ENCODE peak calls at places on chromosomes 16 and 17, in five cellular contexts. One of them, this sample, is unnamed.

GRCh38 chr16:47136101-47136820 is 7.5 kb downstream of the NETO2 start:
- ATAC-seq in heart left ventricle: no peak
- ATAC-seq in psoas muscle: no peak
- ATAC-seq in K562: no peak
- ATAC-seq in heart right ventricle: peak; percentile 52
- ATAC-seq in this sample: no peak

GRCh38 chr16:77585379-77585778 is 136.9 kb upstream of the NUDT7 start:
- ATAC-seq in heart right ventricle: peak; percentile 22
- ATAC-seq in K562: no peak
- ATAC-seq in psoas muscle: no peak
- ATAC-seq in heart left ventricle: no peak
- ATAC-seq in this sample: peak; percentile 39

GRCh38 chr16:85258166-85258565 is 145.9 kb upstream of the CIBAR2 start:
- ATAC-seq in heart right ventricle: no peak
- ATAC-seq in psoas muscle: no peak
- ATAC-seq in heart left ventricle: no peak
- ATAC-seq in K562: no peak
- ATAC-seq in this sample: no peak

GRCh38 chr17:41133880-41134735 is 6.2 kb downstream of the KRTAP4-6 start:
- ATAC-seq in heart right ventricle: no peak
- ATAC-seq in heart left ventricle: no peak
- ATAC-seq in psoas muscle: no peak
- ATAC-seq in K562: no peak
- ATAC-seq in this sample: no peak

GRCh38 chr17:69539274-69539673 is 124.8 kb downstream of the MAP2K6 start:
- ATAC-seq in psoas muscle: no peak
- ATAC-seq in K562: no peak
- ATAC-seq in heart left ventricle: no peak
- ATAC-seq in heart right ventricle: no peak
- ATAC-seq in this sample: no peak

GRCh38 chr16:66617010-66617434 is 12.5 kb downstream of the CMTM3 start:
- ATAC-seq in psoas muscle: no peak
- ATAC-seq in K562: no peak
- ATAC-seq in heart right ventricle: no peak
- ATAC-seq in heart left ventricle: no peak
- ATAC-seq in this sample: no peak

GRCh38 chr16:79351927-79352326 is 248.6 kb downstream of the MAF start:
- ATAC-seq in heart right ventricle: no peak
- ATAC-seq in heart left ventricle: no peak
- ATAC-seq in psoas muscle: peak; percentile 56
- ATAC-seq in K562: no peak
- ATAC-seq in this sample: no peak

GRCh38 chr16:81545470-81546175 is 101.0 kb downstream of the CMIP start:
- ATAC-seq in heart right ventricle: no peak
- ATAC-seq in psoas muscle: no peak
- ATAC-seq in K562: no peak
- ATAC-seq in heart left ventricle: no peak
- ATAC-seq in this sample: no peak

GRCh38 chr17:78709688-78710290 is 72.3 kb downstream of the CYTH1 start:
- ATAC-seq in K562: no peak
- ATAC-seq in heart left ventricle: no peak
- ATAC-seq in heart right ventricle: no peak
- ATAC-seq in psoas muscle: no peak
- ATAC-seq in this sample: no peak

GRCh38 chr17:74641224-74641948 is 17.8 kb upstream of the CD300E start:
- ATAC-seq in heart right ventricle: no peak
- ATAC-seq in heart left ventricle: no peak
- ATAC-seq in K562: no peak
- ATAC-seq in psoas muscle: no peak
- ATAC-seq in this sample: no peak

GRCh38 chr17:35740997-35741931 is 9.8 kb downstream of the RASL10B start:
- ATAC-seq in K562: peak; percentile 75
- ATAC-seq in psoas muscle: peak; percentile 60
- ATAC-seq in heart right ventricle: peak; percentile 43
- ATAC-seq in heart left ventricle: no peak
- ATAC-seq in this sample: peak; percentile 35

GRCh38 chr16:48632137-48632774 is 22.3 kb upstream of the N4BP1 start:
- ATAC-seq in heart right ventricle: no peak
- ATAC-seq in K562: no peak
- ATAC-seq in heart left ventricle: no peak
- ATAC-seq in psoas muscle: no peak
- ATAC-seq in this sample: no peak

GRCh38 chr16:51538707-51539604 is 387.9 kb upstream of the SALL1 start:
- ATAC-seq in heart left ventricle: no peak
- ATAC-seq in K562: no peak
- ATAC-seq in heart right ventricle: no peak
- ATAC-seq in psoas muscle: no peak
- ATAC-seq in this sample: no peak

GRCh38 chr17:82582208-82582607 is 62.7 kb downstream of the FOXK2 start:
- ATAC-seq in psoas muscle: no peak
- ATAC-seq in heart left ventricle: peak; percentile 28
- ATAC-seq in heart right ventricle: no peak
- ATAC-seq in K562: no peak
- ATAC-seq in this sample: no peak

GRCh38 chr16:29806096-29806579 is at the start of gene MAZ:
- ATAC-seq in psoas muscle: peak; percentile 16
- ATAC-seq in heart right ventricle: peak; percentile 2
- ATAC-seq in K562: no peak
- ATAC-seq in heart left ventricle: no peak
- ATAC-seq in this sample: peak; percentile 8

GRCh38 chr17:64398330-64398729 is 7.7 kb upstream of the PECAM1 start:
- ATAC-seq in heart right ventricle: no peak
- ATAC-seq in K562: no peak
- ATAC-seq in heart left ventricle: no peak
- ATAC-seq in psoas muscle: no peak
- ATAC-seq in this sample: no peak

GRCh38 chr17:48052956-48053757 is 5.0 kb downstream of the NFE2L1 start:
- ATAC-seq in K562: no peak
- ATAC-seq in psoas muscle: peak; percentile 60
- ATAC-seq in heart left ventricle: peak; percentile 67
- ATAC-seq in heart right ventricle: peak; percentile 22
- ATAC-seq in this sample: peak; percentile 25

GRCh38 chr16:69858196-69859104 is 92.7 kb upstream of the CLEC18A start:
- ATAC-seq in psoas muscle: no peak
- ATAC-seq in heart left ventricle: no peak
- ATAC-seq in K562: no peak
- ATAC-seq in heart right ventricle: no peak
- ATAC-seq in this sample: no peak

GRCh38 chr16:25176136-25176535 is 40.6 kb upstream of the AQP8 start:
- ATAC-seq in psoas muscle: no peak
- ATAC-seq in heart left ventricle: no peak
- ATAC-seq in heart right ventricle: no peak
- ATAC-seq in K562: no peak
- ATAC-seq in this sample: no peak

GRCh38 chr16:87496101-87496801 is 3.4 kb upstream of the ZCCHC14 start:
- ATAC-seq in heart right ventricle: no peak
- ATAC-seq in K562: no peak
- ATAC-seq in psoas muscle: no peak
- ATAC-seq in heart left ventricle: no peak
- ATAC-seq in this sample: no peak

GRCh38 chr17:27878776-27879562 is 14.2 kb downstream of the LYRM9 start:
- ATAC-seq in K562: no peak
- ATAC-seq in heart right ventricle: no peak
- ATAC-seq in psoas muscle: no peak
- ATAC-seq in heart left ventricle: no peak
- ATAC-seq in this sample: no peak

GRCh38 chr17:81192386-81193050 is 26.5 kb upstream of the AATK start:
- ATAC-seq in K562: no peak
- ATAC-seq in psoas muscle: no peak
- ATAC-seq in heart left ventricle: no peak
- ATAC-seq in heart right ventricle: no peak
- ATAC-seq in this sample: no peak

GRCh38 chr17:49223517-49224197 is 6.9 kb downstream of the PHOSPHO1 start:
- ATAC-seq in psoas muscle: no peak
- ATAC-seq in heart left ventricle: peak; percentile 50
- ATAC-seq in K562: peak; percentile 78
- ATAC-seq in heart right ventricle: peak; percentile 29
- ATAC-seq in this sample: peak; percentile 47

GRCh38 chr16:14378131-14378551 is 251.9 kb downstream of the PARN start:
- ATAC-seq in heart right ventricle: no peak
- ATAC-seq in K562: peak; percentile 95
- ATAC-seq in heart left ventricle: no peak
- ATAC-seq in psoas muscle: peak; percentile 85
- ATAC-seq in this sample: no peak

GRCh38 chr16:21727344-21727743 is 63.6 kb downstream of the OTOA start:
- ATAC-seq in K562: no peak
- ATAC-seq in heart right ventricle: no peak
- ATAC-seq in psoas muscle: no peak
- ATAC-seq in heart left ventricle: no peak
- ATAC-seq in this sample: no peak

GRCh38 chr16:64964126-64964540 is 157.7 kb downstream of the CDH11 start:
- ATAC-seq in psoas muscle: no peak
- ATAC-seq in K562: no peak
- ATAC-seq in heart right ventricle: no peak
- ATAC-seq in heart left ventricle: no peak
- ATAC-seq in this sample: no peak

GRCh38 chr17:8256291-8256690 is 7.2 kb downstream of the PFAS start:
- ATAC-seq in K562: no peak
- ATAC-seq in heart left ventricle: no peak
- ATAC-seq in psoas muscle: no peak
- ATAC-seq in heart right ventricle: no peak
- ATAC-seq in this sample: no peak

GRCh38 chr17:15444805-15445204 is 22.6 kb downstream of the CDRT4 start:
- ATAC-seq in heart left ventricle: no peak
- ATAC-seq in heart right ventricle: no peak
- ATAC-seq in psoas muscle: no peak
- ATAC-seq in K562: peak; percentile 49
- ATAC-seq in this sample: no peak
- H3K4me1 ChIP-seq in heart left ventricle: peaks cover 18% of the 10 kb centered on the region
- H3K4me1 ChIP-seq in heart right ventricle: peaks cover 48% of the 10 kb centered on the region
- H3K4me1 ChIP-seq in psoas muscle: peaks cover 15% of the 10 kb centered on the region
- H3K4me1 ChIP-seq in K562: no peaks in the 10 kb centered on the region
- H3K4me1 ChIP-seq in this sample: no peaks in the 10 kb centered on the region

DNA sequence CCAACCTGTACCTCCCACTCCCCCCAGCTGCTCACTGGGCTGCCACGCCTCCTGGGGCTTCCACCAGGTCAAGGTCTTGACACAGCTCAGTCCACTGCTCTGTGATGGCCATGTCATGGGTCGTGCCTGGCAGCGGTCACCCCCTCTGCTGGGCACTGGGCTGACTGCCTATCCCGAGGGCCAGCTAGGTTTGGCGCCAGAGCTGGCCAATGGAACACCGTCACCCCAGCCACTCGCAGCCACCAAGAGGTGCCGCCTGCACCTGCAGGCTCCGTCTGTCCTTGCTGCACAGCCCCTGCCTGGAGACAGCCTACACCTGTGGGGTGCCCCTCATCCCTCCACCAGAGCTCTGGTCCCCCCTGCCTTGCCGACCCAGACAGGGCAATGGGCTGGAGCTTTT is 4.5 kb upstream of the RAB40C start:
- ATAC-seq in psoas muscle: no peak
- ATAC-seq in heart left ventricle: no peak
- ATAC-seq in heart right ventricle: no peak
- ATAC-seq in K562: no peak
- ATAC-seq in this sample: no peak
- TF ChIP-seq CTCF in psoas muscle: no peak
- TF ChIP-seq CTCF in heart left ventricle: no peak
- TF ChIP-seq CTCF in heart right ventricle: peak; percentile 3
- TF ChIP-seq CTCF in K562: no peak
- TF ChIP-seq CTCF in this sample: no peak

DNA sequence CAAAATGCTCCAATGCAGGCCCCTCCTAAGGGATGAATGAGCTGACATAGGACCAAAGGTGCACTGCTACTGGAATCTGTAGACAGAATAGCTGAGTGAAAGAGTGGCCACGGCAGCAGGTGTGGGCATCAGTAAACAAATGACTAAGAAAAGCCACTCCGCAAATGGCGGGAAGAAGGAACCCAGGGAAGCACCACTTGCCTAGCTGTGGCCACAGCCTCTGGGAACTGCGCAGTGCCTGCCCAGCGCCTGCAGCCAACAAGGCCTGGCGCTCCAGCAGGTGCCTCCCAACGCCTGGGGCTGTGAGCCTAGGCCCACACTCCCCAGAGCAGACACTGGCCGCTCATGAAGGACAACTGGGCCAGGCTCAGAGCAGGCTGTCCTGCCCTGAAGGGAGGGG is 11.8 kb downstream of the PEMT start:
- ATAC-seq in heart right ventricle: no peak
- ATAC-seq in K562: no peak
- ATAC-seq in heart left ventricle: no peak
- ATAC-seq in psoas muscle: no peak
- ATAC-seq in this sample: no peak
- H3K4me1 ChIP-seq in heart right ventricle: no peaks in the 10 kb centered on the region
- H3K4me1 ChIP-seq in K562: peaks cover 7% of the 10 kb centered on the region
- H3K4me1 ChIP-seq in heart left ventricle: no peaks in the 10 kb centered on the region
- H3K4me1 ChIP-seq in psoas muscle: no peaks in the 10 kb centered on the region
- H3K4me1 ChIP-seq in this sample: no peaks in the 10 kb centered on the region

GRCh38 chr16:28092721-28093382 is 29.3 kb upstream of the GSG1L start:
- ATAC-seq in psoas muscle: no peak
- ATAC-seq in heart left ventricle: no peak
- ATAC-seq in heart right ventricle: no peak
- ATAC-seq in K562: no peak
- ATAC-seq in this sample: no peak

GRCh38 chr16:28089992-28090365 is 26.5 kb upstream of the GSG1L start:
- ATAC-seq in heart right ventricle: no peak
- ATAC-seq in psoas muscle: no peak
- ATAC-seq in heart left ventricle: no peak
- ATAC-seq in K562: no peak
- ATAC-seq in this sample: no peak

GRCh38 chr16:28091706-28092105 is 28.2 kb upstream of the GSG1L start:
- ATAC-seq in K562: no peak
- ATAC-seq in psoas muscle: no peak
- ATAC-seq in heart right ventricle: peak; percentile 16
- ATAC-seq in heart left ventricle: no peak
- ATAC-seq in this sample: no peak

GRCh38 chr16:28089205-28089991 is 25.9 kb upstream of the GSG1L start:
- ATAC-seq in K562: no peak
- ATAC-seq in heart left ventricle: no peak
- ATAC-seq in heart right ventricle: no peak
- ATAC-seq in psoas muscle: no peak
- ATAC-seq in this sample: no peak

GRCh38 chr16:28090646-28091377 is 27.3 kb upstream of the GSG1L start:
- ATAC-seq in psoas muscle: no peak
- ATAC-seq in heart right ventricle: no peak
- ATAC-seq in heart left ventricle: no peak
- ATAC-seq in K562: peak; percentile 82
- ATAC-seq in this sample: no peak
- TF ChIP-seq CTCF in psoas muscle: no peak
- TF ChIP-seq CTCF in heart right ventricle: no peak
- TF ChIP-seq CTCF in heart left ventricle: no peak
- TF ChIP-seq CTCF in K562: peak; percentile 79
- TF ChIP-seq CTCF in this sample: no peak